ENCODE peak calls at places on chromosomes 4 and X, in seven cellular contexts. O is HCT116, D is H1, Q is SK-N-SH, K is HepG2, I is K562, X is GM12878. J is an unnamed sample.

GRCh38 chr4:17155486-17155885 is 257.0 kb upstream of the LDB2 start:
- DNase-seq in K (no peak), I (no peak), O (no peak), D (no peak), Q (no peak), X (no peak), J (no peak)

GRCh38 chr4:168868044-168868855 is 141.8 kb downstream of the CBR4 start:
- DNase-seq in D (no peak), Q (no peak), O (no peak), K (no peak), X (no peak), I (no peak), J (no peak)

GRCh38 chr4:38590017-38590416 is 74.0 kb upstream of the KLF3 start:
- DNase-seq in Q (no peak), I (no peak), D (no peak), K (no peak), X (no peak), O (no peak), J (no peak)

GRCh38 chrX:55907968-55908607 is 190.5 kb downstream of the RRAGB start:
- DNase-seq in Q (no peak), D (peak), X (no peak), I (peak), O (peak), K (no peak), J (no peak)

GRCh38 chrX:33190016-33190415 is 21.3 kb downstream of the DMD start:
- DNase-seq in D (no peak), O (no peak), Q (no peak), X (no peak), I (no peak), K (no peak), J (no peak)

GRCh38 chr4:134632056-134632455 is 430.5 kb upstream of the PABPC4L start:
- DNase-seq in I (no peak), O (no peak), D (no peak), K (no peak), Q (no peak), X (no peak), J (no peak)

GRCh38 chrX:138710866-138711331 is 618 bp downstream of the FGF13 start:
- DNase-seq in D (no peak), Q (no peak), K (no peak), O (no peak), I (no peak), X (no peak), J (no peak)

GRCh38 chr4:123822353-123822752 is 425.8 kb downstream of the SPRY1 start:
- DNase-seq in I (no peak), O (no peak), Q (no peak), X (no peak), D (no peak), K (no peak), J (no peak)

GRCh38 chr4:140135529-140136021 is 18.4 kb downstream of the MAML3 start:
- DNase-seq in K (no peak), I (no peak), D (no peak), Q (peak), O (no peak), X (no peak), J (no peak)

GRCh38 chr4:113539408-113539807 is 222.1 kb downstream of the CAMK2D start:
- DNase-seq in D (no peak), Q (no peak), I (no peak), K (no peak), X (no peak), O (peak), J (no peak)

GRCh38 chr4:177283167-177283566 is 26.5 kb upstream of the NEIL3 start:
- DNase-seq in K (no peak), O (no peak), D (no peak), I (no peak), X (no peak), Q (no peak), J (no peak)

GRCh38 chr4:158122501-158122900 is 50.3 kb downstream of the GASK1B start:
- DNase-seq in X (no peak), O (no peak), Q (no peak), I (no peak), K (no peak), D (no peak), J (no peak)
- TF ChIP-seq SIN3A in X (no peak), O (no peak), Q (no peak), I (no peak), K (no peak), D (no peak), J (no peak)

GRCh38 chr4:55947254-55947882 is 1.4 kb upstream of the CEP135 start:
- DNase-seq in D (no peak), I (no peak), Q (no peak), O (no peak), X (peak), K (no peak), J (peak)
- H3K4me3 ChIP-seq in D (no peak), I (no peak), Q (peak), O (no peak), X (peak), K (peak), J (peak)

DNA sequence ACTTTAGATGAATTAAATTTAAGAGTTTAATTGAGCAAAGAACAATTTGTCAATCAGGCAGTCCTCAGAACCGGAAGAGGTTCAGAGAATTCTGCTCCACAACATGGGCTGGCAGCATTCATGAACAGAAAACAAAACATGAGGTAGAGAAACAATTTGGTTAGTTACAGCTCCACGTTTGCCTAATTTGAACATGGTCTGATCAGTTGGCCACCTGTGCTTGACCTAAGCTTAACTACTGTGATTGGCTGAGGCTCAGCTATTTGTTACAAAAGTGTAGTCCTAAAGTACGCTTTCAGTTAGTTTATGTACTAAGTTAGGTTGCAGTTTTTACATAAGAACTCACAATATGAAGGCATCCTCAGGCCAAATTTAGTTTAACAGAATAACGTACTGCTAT is 258.6 kb downstream of the ADAM29 start:
- DNase-seq in Q (no peak), K (no peak), D (no peak), X (no peak), I (no peak), O (no peak), J (no peak)
- H3K27ac ChIP-seq in Q (no peak), K (no peak), D (no peak), X (no peak), I (no peak), O (no peak), J (no peak)

GRCh38 chr4:41746440-41747229 is 1.9 kb downstream of the PHOX2B start:
- DNase-seq in O (no peak), Q (peak), K (no peak), I (no peak), D (no peak), X (no peak), J (no peak)

GRCh38 chr4:41749650-41750049 is 1.1 kb upstream of the PHOX2B start:
- DNase-seq in Q (no peak), K (no peak), X (no peak), I (no peak), O (no peak), D (no peak), J (no peak)

GRCh38 chr4:41747230-41748055 is 1.1 kb downstream of the PHOX2B start:
- DNase-seq in X (no peak), Q (peak), D (no peak), O (no peak), I (no peak), K (no peak), J (no peak)

GRCh38 chr4:41748788-41749445 is 392 bp upstream of the PHOX2B start:
- DNase-seq in X (no peak), Q (peak), O (no peak), K (no peak), D (no peak), I (no peak), J (no peak)

DNA sequence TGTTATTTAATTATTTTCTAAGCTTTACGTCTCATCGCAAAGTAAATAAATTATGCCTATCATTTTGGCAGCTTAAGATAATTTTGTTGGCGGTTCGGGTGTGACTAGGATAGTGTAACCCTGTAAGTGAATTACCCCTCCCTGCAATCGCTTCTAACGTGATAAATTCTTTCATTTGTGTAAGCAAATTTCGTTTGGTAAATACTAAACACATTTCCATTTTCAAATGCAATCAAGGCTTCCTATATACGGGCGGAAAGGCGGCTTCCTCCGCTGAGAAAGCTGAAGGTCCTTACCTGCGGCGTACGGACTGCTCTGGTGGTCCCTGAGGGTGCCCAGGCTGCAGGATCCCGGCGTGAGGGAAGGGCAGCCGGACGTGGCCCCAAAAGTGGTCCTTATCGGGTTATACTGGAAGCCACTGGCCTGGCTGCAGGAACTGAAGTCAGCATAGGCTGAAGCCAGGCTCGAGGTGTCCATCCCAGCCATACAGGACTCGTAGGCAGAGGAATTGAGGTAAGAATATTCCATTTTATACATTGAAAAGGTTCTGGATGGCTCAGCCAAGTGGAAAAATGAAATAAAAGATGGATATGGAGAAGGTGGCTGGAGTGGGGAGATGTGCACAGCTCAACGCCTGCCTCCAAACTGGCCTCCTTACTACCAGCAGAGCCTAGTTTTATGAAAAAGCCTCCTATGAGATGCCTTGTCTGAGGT is at the start of gene PHOX2B:
- DNase-seq in K (no peak), X (no peak), I (no peak), Q (peak), D (no peak), O (no peak), J (no peak)
- TF ChIP-seq SIN3A in K (no peak), X (no peak), I (no peak), Q (no peak), D (no peak), O (no peak), J (no peak)

GRCh38 chr4:55367084-55367722 is 21.2 kb downstream of the SRD5A3 start:
- DNase-seq in Q (no peak), D (no peak), K (peak), O (no peak), I (no peak), X (no peak), J (no peak)
- H3K4me3 ChIP-seq in Q (no peak), D (no peak), K (no peak), O (no peak), I (no peak), X (no peak), J (no peak)

GRCh38 chr4:80215449-80216052 is 18.2 kb downstream of the PRDM8 start:
- DNase-seq in O (no peak), Q (no peak), K (peak), X (no peak), I (peak), D (no peak), J (no peak)

GRCh38 chr4:80216100-80216761 is 18.9 kb downstream of the PRDM8 start:
- DNase-seq in X (no peak), I (no peak), K (no peak), Q (no peak), O (no peak), D (no peak), J (no peak)

GRCh38 chr4:80221161-80221560 is 23.9 kb downstream of the PRDM8 start:
- DNase-seq in X (no peak), Q (no peak), D (no peak), K (no peak), I (no peak), O (no peak), J (no peak)

GRCh38 chr4:80220711-80221110 is 23.4 kb downstream of the PRDM8 start:
- DNase-seq in X (no peak), K (no peak), I (no peak), D (no peak), O (no peak), Q (no peak), J (no peak)

GRCh38 chr4:80219301-80220025 is 22.2 kb downstream of the PRDM8 start:
- DNase-seq in I (no peak), O (no peak), K (no peak), X (no peak), D (no peak), Q (no peak), J (no peak)
- H3K27ac ChIP-seq in I (no peak), O (no peak), K (no peak), X (no peak), D (no peak), Q (no peak), J (no peak)

DNA sequence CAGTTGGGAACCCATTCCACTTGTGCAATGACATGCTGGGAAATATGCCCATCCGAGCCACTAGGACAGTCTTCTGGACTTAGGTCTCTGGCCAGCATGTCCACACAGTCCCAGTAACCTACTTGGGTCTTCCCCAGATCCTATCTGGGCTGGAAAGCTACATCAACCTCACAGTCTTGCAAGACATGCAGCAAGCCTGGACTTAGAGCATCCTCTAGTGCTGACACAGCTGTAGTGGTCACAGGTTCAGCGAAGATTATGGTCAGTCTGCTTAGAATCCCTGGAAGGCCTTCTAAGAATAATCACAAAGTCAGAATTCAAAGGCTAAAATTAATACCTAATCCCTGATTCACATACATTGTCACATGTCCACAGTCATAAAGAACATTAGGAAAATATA is 842.7 kb downstream of the STPG2 start:
- DNase-seq in I (no peak), O (no peak), D (no peak), Q (no peak), K (no peak), X (no peak), J (no peak)
- TF ChIP-seq SIN3A in I (no peak), O (no peak), D (no peak), Q (no peak), K (no peak), X (no peak), J (no peak)

GRCh38 chr4:176277162-176277904 is 8.3 kb upstream of the ASB5 start:
- DNase-seq in O (peak), Q (peak), I (peak), D (peak), K (peak), X (no peak), J (no peak)
- H3K4me3 ChIP-seq in O (no peak), Q (no peak), I (peak), D (no peak), K (peak), X (no peak), J (peak)